ENCODE peak calls at places on chromosomes 3 and 15, in ten cellular contexts. One of them, this sample, is unnamed.

GRCh38 chr3:24100694-24101402 is 155.8 kb downstream of the NR1D2 start:
- DNase-seq in ovary: no peak
- DNase-seq in IMR-90: peak; percentile 5
- DNase-seq in iPS DF 6.9: no peak
- DNase-seq in heart left ventricle: no peak
- DNase-seq in neuronal stem cell: no peak
- DNase-seq in A549: no peak
- DNase-seq in CD8-positive, alpha-beta memory T cell: no peak
- DNase-seq in vagina: no peak
- DNase-seq in GM23248: no peak
- DNase-seq in this sample: no peak

GRCh38 chr3:7977245-7978103 is 524.1 kb upstream of the LMCD1 start:
- DNase-seq in vagina: no peak
- DNase-seq in CD8-positive, alpha-beta memory T cell: no peak
- DNase-seq in neuronal stem cell: peak; percentile 6
- DNase-seq in heart left ventricle: no peak
- DNase-seq in IMR-90: no peak
- DNase-seq in ovary: no peak
- DNase-seq in iPS DF 6.9: no peak
- DNase-seq in GM23248: no peak
- DNase-seq in A549: peak; percentile 13
- DNase-seq in this sample: no peak

GRCh38 chr3:187783098-187783497 is 37.8 kb upstream of the BCL6 start:
- DNase-seq in iPS DF 6.9: no peak
- DNase-seq in IMR-90: peak; percentile 97
- DNase-seq in vagina: no peak
- DNase-seq in ovary: no peak
- DNase-seq in neuronal stem cell: no peak
- DNase-seq in GM23248: peak; percentile 96
- DNase-seq in A549: no peak
- DNase-seq in CD8-positive, alpha-beta memory T cell: no peak
- DNase-seq in heart left ventricle: no peak
- DNase-seq in this sample: no peak

GRCh38 chr3:48433472-48434118 is 3.7 kb upstream of the PLXNB1 start:
- DNase-seq in iPS DF 6.9: no peak
- DNase-seq in heart left ventricle: no peak
- DNase-seq in neuronal stem cell: no peak
- DNase-seq in CD8-positive, alpha-beta memory T cell: no peak
- DNase-seq in IMR-90: peak; percentile 26
- DNase-seq in ovary: peak; percentile 29
- DNase-seq in GM23248: peak; percentile 83
- DNase-seq in vagina: no peak
- DNase-seq in A549: no peak
- DNase-seq in this sample: no peak

GRCh38 chr3:196967412-196968232 is 1.0 kb downstream of the PIGZ start:
- DNase-seq in neuronal stem cell: no peak
- DNase-seq in CD8-positive, alpha-beta memory T cell: no peak
- DNase-seq in vagina: no peak
- DNase-seq in IMR-90: no peak
- DNase-seq in A549: no peak
- DNase-seq in iPS DF 6.9: no peak
- DNase-seq in ovary: no peak
- DNase-seq in GM23248: no peak
- DNase-seq in heart left ventricle: no peak
- DNase-seq in this sample: no peak

GRCh38 chr15:68228971-68229385 is 550 bp downstream of the CLN6 start:
- DNase-seq in iPS DF 6.9: no peak
- DNase-seq in ovary: no peak
- DNase-seq in GM23248: peak; percentile 48
- DNase-seq in vagina: no peak
- DNase-seq in IMR-90: peak; percentile 9
- DNase-seq in neuronal stem cell: no peak
- DNase-seq in CD8-positive, alpha-beta memory T cell: no peak
- DNase-seq in heart left ventricle: no peak
- DNase-seq in A549: no peak
- DNase-seq in this sample: no peak

GRCh38 chr3:143366672-143367071 is 247.1 kb downstream of the CHST2 start:
- DNase-seq in neuronal stem cell: no peak
- DNase-seq in GM23248: no peak
- DNase-seq in CD8-positive, alpha-beta memory T cell: no peak
- DNase-seq in vagina: no peak
- DNase-seq in heart left ventricle: no peak
- DNase-seq in ovary: no peak
- DNase-seq in IMR-90: no peak
- DNase-seq in A549: no peak
- DNase-seq in iPS DF 6.9: no peak
- DNase-seq in this sample: no peak

GRCh38 chr3:115862099-115862498 is 238.8 kb downstream of the GAP43 start:
- DNase-seq in GM23248: no peak
- DNase-seq in neuronal stem cell: no peak
- DNase-seq in iPS DF 6.9: no peak
- DNase-seq in IMR-90: no peak
- DNase-seq in ovary: no peak
- DNase-seq in A549: no peak
- DNase-seq in CD8-positive, alpha-beta memory T cell: no peak
- DNase-seq in vagina: no peak
- DNase-seq in heart left ventricle: no peak
- DNase-seq in this sample: no peak

GRCh38 chr3:114709102-114709501 is 415.3 kb downstream of the TIGIT start:
- DNase-seq in A549: no peak
- DNase-seq in iPS DF 6.9: no peak
- DNase-seq in IMR-90: peak; percentile 72
- DNase-seq in vagina: no peak
- DNase-seq in GM23248: peak; percentile 83
- DNase-seq in heart left ventricle: no peak
- DNase-seq in neuronal stem cell: no peak
- DNase-seq in CD8-positive, alpha-beta memory T cell: no peak
- DNase-seq in ovary: no peak
- DNase-seq in this sample: no peak

DNA sequence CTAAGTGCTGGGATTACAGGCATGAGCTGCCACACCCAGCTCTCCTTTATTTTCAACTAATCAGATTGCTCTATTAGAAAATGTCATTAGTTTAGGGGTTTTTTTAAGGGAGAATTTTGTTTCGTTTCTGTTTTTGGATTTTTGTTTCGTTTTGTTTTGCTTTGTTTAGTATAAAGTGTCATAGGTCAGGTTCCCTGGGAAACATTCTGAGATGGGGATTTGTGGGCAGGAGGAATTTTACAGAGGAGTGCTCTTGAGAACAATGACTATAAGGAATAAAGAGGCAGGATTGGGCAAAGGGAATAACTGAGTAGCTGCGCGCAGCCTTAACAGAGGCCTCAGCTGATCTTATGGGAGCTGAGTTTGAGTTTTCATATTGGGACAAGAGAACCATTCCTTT is 86.8 kb upstream of the NR2F2 start:
- DNase-seq in neuronal stem cell: no peak
- DNase-seq in IMR-90: peak; percentile 42
- DNase-seq in CD8-positive, alpha-beta memory T cell: no peak
- DNase-seq in A549: no peak
- DNase-seq in heart left ventricle: no peak
- DNase-seq in GM23248: no peak
- DNase-seq in ovary: no peak
- DNase-seq in vagina: no peak
- DNase-seq in iPS DF 6.9: no peak
- DNase-seq in this sample: no peak
- H3K4me3 ChIP-seq in neuronal stem cell: no peak overlapping the region
- H3K4me3 ChIP-seq in IMR-90: no peak overlapping the region
- H3K4me3 ChIP-seq in CD8-positive, alpha-beta memory T cell: no peak overlapping the region
- H3K4me3 ChIP-seq in A549: no peak overlapping the region
- H3K4me3 ChIP-seq in heart left ventricle: no peak overlapping the region
- H3K4me3 ChIP-seq in GM23248: no peak overlapping the region
- H3K4me3 ChIP-seq in ovary: no peak overlapping the region
- H3K4me3 ChIP-seq in vagina: no peak overlapping the region
- H3K4me3 ChIP-seq in iPS DF 6.9: no peak overlapping the region
- H3K4me3 ChIP-seq in this sample: no peak overlapping the region

DNA sequence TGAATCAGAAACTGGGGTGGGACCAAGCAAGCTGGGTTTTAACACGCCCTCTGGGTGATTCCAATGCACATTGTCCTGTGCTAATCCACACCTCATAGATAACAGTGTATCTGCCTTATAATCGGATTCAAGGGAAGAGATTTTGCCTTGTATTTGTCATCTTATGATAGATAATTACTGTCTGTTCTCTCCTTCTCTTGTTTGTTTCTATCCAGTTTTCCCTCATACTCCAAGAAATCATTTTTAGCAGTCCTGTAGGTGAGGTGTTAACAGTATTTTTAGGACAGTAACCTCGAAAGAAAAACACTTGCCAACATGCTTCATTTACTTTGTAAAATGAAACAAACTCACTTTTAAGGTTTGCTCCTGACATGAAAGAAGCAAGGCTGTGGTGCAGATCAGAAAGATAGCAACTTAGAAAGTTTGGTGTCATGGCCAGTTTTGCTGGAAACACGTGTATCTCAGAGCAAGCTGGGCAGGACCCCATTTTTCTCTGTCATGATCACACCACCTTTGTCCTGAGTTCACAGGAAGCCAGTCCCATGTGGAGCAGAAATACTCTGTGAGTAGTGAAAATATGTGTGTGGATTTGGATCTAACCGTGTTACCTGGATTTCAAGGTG is 72.6 kb downstream of the TRAK1 start:
- DNase-seq in heart left ventricle: no peak
- DNase-seq in GM23248: no peak
- DNase-seq in CD8-positive, alpha-beta memory T cell: no peak
- DNase-seq in IMR-90: no peak
- DNase-seq in neuronal stem cell: no peak
- DNase-seq in ovary: no peak
- DNase-seq in iPS DF 6.9: no peak
- DNase-seq in vagina: no peak
- DNase-seq in A549: no peak
- DNase-seq in this sample: no peak
- H3K4me3 ChIP-seq in heart left ventricle: no peak overlapping the region
- H3K4me3 ChIP-seq in GM23248: no peak overlapping the region
- H3K4me3 ChIP-seq in CD8-positive, alpha-beta memory T cell: no peak overlapping the region
- H3K4me3 ChIP-seq in IMR-90: no peak overlapping the region
- H3K4me3 ChIP-seq in neuronal stem cell: no peak overlapping the region
- H3K4me3 ChIP-seq in ovary: no peak overlapping the region
- H3K4me3 ChIP-seq in iPS DF 6.9: no peak overlapping the region
- H3K4me3 ChIP-seq in vagina: no peak overlapping the region
- H3K4me3 ChIP-seq in A549: no peak overlapping the region
- H3K4me3 ChIP-seq in this sample: no peak overlapping the region

GRCh38 chr15:58569455-58569854 is 137.7 kb downstream of the LIPC start:
- DNase-seq in neuronal stem cell: no peak
- DNase-seq in A549: no peak
- DNase-seq in IMR-90: no peak
- DNase-seq in heart left ventricle: no peak
- DNase-seq in iPS DF 6.9: no peak
- DNase-seq in CD8-positive, alpha-beta memory T cell: no peak
- DNase-seq in GM23248: no peak
- DNase-seq in ovary: no peak
- DNase-seq in vagina: no peak
- DNase-seq in this sample: no peak

GRCh38 chr15:58564967-58565366 is 133.2 kb downstream of the LIPC start:
- DNase-seq in A549: no peak
- DNase-seq in iPS DF 6.9: no peak
- DNase-seq in CD8-positive, alpha-beta memory T cell: no peak
- DNase-seq in vagina: no peak
- DNase-seq in GM23248: no peak
- DNase-seq in IMR-90: no peak
- DNase-seq in heart left ventricle: no peak
- DNase-seq in ovary: no peak
- DNase-seq in neuronal stem cell: no peak
- DNase-seq in this sample: no peak

GRCh38 chr15:58566029-58566428 is 134.2 kb downstream of the LIPC start:
- DNase-seq in CD8-positive, alpha-beta memory T cell: no peak
- DNase-seq in neuronal stem cell: no peak
- DNase-seq in iPS DF 6.9: no peak
- DNase-seq in heart left ventricle: no peak
- DNase-seq in IMR-90: no peak
- DNase-seq in GM23248: no peak
- DNase-seq in A549: no peak
- DNase-seq in ovary: no peak
- DNase-seq in vagina: no peak
- DNase-seq in this sample: no peak

GRCh38 chr15:58565620-58566019 is 133.8 kb downstream of the LIPC start:
- DNase-seq in CD8-positive, alpha-beta memory T cell: no peak
- DNase-seq in ovary: no peak
- DNase-seq in heart left ventricle: no peak
- DNase-seq in vagina: no peak
- DNase-seq in A549: no peak
- DNase-seq in IMR-90: no peak
- DNase-seq in GM23248: no peak
- DNase-seq in neuronal stem cell: no peak
- DNase-seq in iPS DF 6.9: no peak
- DNase-seq in this sample: no peak

GRCh38 chr15:58568157-58568571 is 136.4 kb downstream of the LIPC start:
- DNase-seq in iPS DF 6.9: no peak
- DNase-seq in vagina: no peak
- DNase-seq in GM23248: no peak
- DNase-seq in ovary: no peak
- DNase-seq in heart left ventricle: no peak
- DNase-seq in neuronal stem cell: no peak
- DNase-seq in A549: no peak
- DNase-seq in IMR-90: no peak
- DNase-seq in CD8-positive, alpha-beta memory T cell: no peak
- DNase-seq in this sample: peak; percentile 18
- H3K4me3 ChIP-seq in iPS DF 6.9: no peak overlapping the region
- H3K4me3 ChIP-seq in vagina: no peak overlapping the region
- H3K4me3 ChIP-seq in GM23248: no peak overlapping the region
- H3K4me3 ChIP-seq in ovary: no peak overlapping the region
- H3K4me3 ChIP-seq in heart left ventricle: no peak overlapping the region
- H3K4me3 ChIP-seq in neuronal stem cell: no peak overlapping the region
- H3K4me3 ChIP-seq in A549: no peak overlapping the region
- H3K4me3 ChIP-seq in IMR-90: no peak overlapping the region
- H3K4me3 ChIP-seq in CD8-positive, alpha-beta memory T cell: no peak overlapping the region
- H3K4me3 ChIP-seq in this sample: no peak overlapping the region

GRCh38 chr15:82810863-82811421 is 1.5 kb downstream of the WHAMM start:
- DNase-seq in ovary: no peak
- DNase-seq in iPS DF 6.9: no peak
- DNase-seq in A549: no peak
- DNase-seq in GM23248: peak; percentile 36
- DNase-seq in IMR-90: no peak
- DNase-seq in heart left ventricle: no peak
- DNase-seq in CD8-positive, alpha-beta memory T cell: peak; percentile 47
- DNase-seq in vagina: no peak
- DNase-seq in neuronal stem cell: no peak
- DNase-seq in this sample: peak; percentile 76

GRCh38 chr15:82810061-82810862 is 834 bp downstream of the WHAMM start:
- DNase-seq in iPS DF 6.9: no peak
- DNase-seq in A549: no peak
- DNase-seq in neuronal stem cell: peak; percentile 42
- DNase-seq in CD8-positive, alpha-beta memory T cell: peak; percentile 8
- DNase-seq in vagina: no peak
- DNase-seq in IMR-90: peak; percentile 50
- DNase-seq in GM23248: peak; percentile 74
- DNase-seq in ovary: peak; percentile 47
- DNase-seq in heart left ventricle: peak; percentile 72
- DNase-seq in this sample: peak; percentile 50

GRCh38 chr15:82809308-82810060 is at the start of gene WHAMM:
- DNase-seq in heart left ventricle: peak; percentile 98
- DNase-seq in CD8-positive, alpha-beta memory T cell: peak; percentile 96
- DNase-seq in neuronal stem cell: peak; percentile 91
- DNase-seq in ovary: peak; percentile 98
- DNase-seq in A549: peak; percentile 99
- DNase-seq in vagina: no peak
- DNase-seq in IMR-90: peak; percentile 98
- DNase-seq in iPS DF 6.9: peak; percentile 83
- DNase-seq in GM23248: peak; percentile 99
- DNase-seq in this sample: peak; percentile 98

GRCh38 chr15:82807920-82808633 is 1.4 kb upstream of the WHAMM start:
- DNase-seq in vagina: no peak
- DNase-seq in iPS DF 6.9: no peak
- DNase-seq in IMR-90: no peak
- DNase-seq in ovary: no peak
- DNase-seq in A549: no peak
- DNase-seq in neuronal stem cell: no peak
- DNase-seq in heart left ventricle: no peak
- DNase-seq in GM23248: no peak
- DNase-seq in CD8-positive, alpha-beta memory T cell: no peak
- DNase-seq in this sample: no peak

GRCh38 chr15:82808634-82809041 is 790 bp upstream of the WHAMM start:
- DNase-seq in CD8-positive, alpha-beta memory T cell: no peak
- DNase-seq in IMR-90: no peak
- DNase-seq in neuronal stem cell: no peak
- DNase-seq in iPS DF 6.9: no peak
- DNase-seq in A549: no peak
- DNase-seq in GM23248: no peak
- DNase-seq in ovary: no peak
- DNase-seq in vagina: no peak
- DNase-seq in heart left ventricle: no peak
- DNase-seq in this sample: peak; percentile 34
- H3K4me3 ChIP-seq in CD8-positive, alpha-beta memory T cell: peak overlapping the region; percentile 68
- H3K4me3 ChIP-seq in IMR-90: no peak overlapping the region
- H3K4me3 ChIP-seq in neuronal stem cell: no peak overlapping the region
- H3K4me3 ChIP-seq in iPS DF 6.9: no peak overlapping the region
- H3K4me3 ChIP-seq in A549: peak overlapping the region; percentile 65
- H3K4me3 ChIP-seq in GM23248: no peak overlapping the region
- H3K4me3 ChIP-seq in ovary: peak overlapping the region; percentile 82
- H3K4me3 ChIP-seq in vagina: peak overlapping the region; percentile 87
- H3K4me3 ChIP-seq in heart left ventricle: peak overlapping the region; percentile 93
- H3K4me3 ChIP-seq in this sample: no peak overlapping the region